ENCODE peak calls at places on chromosome 7, in five cellular contexts. B, A, O, Q and Z are unnamed samples.

GRCh38 chr7:138186951-138187351 is 110.7 kb downstream of the AKR1D1 start:
- DNase-seq in Q (no peak), B (peak; percentile 98), O (no peak), A (no peak), Z (no peak)

GRCh38 chr7:50229964-50230363 is 74.6 kb upstream of the IKZF1 start:
- DNase-seq in Q (no peak), O (no peak), A (no peak), B (no peak), Z (no peak)

GRCh38 chr7:140389445-140389844 is 8.9 kb downstream of the SLC37A3 start:
- DNase-seq in O (no peak), Q (no peak), A (no peak), B (no peak), Z (no peak)

GRCh38 chr7:101557978-101558741 is 70.9 kb downstream of the MYL10 start:
- DNase-seq in B (no peak), A (no peak), Q (no peak), O (no peak), Z (no peak)

GRCh38 chr7:16004661-16005060 is 318.2 kb upstream of the MEOX2 start:
- DNase-seq in B (no peak), Q (no peak), A (no peak), O (no peak), Z (no peak)

GRCh38 chr7:122310119-122311021 is 5.8 kb upstream of the FEZF1 start:
- DNase-seq in B (no peak), Q (peak; percentile 66), A (no peak), O (no peak), Z (no peak)

GRCh38 chr7:102153586-102153948 is 133.1 kb upstream of the SH2B2 start:
- DNase-seq in B (no peak), O (no peak), Q (no peak), A (no peak), Z (no peak)

GRCh38 chr7:148856891-148857290 is 27.2 kb downstream of the EZH2 start:
- DNase-seq in O (no peak), A (no peak), B (peak; percentile 14), Q (no peak), Z (no peak)

GRCh38 chr7:158796667-158797066 is 32.6 kb downstream of the ESYT2 start:
- DNase-seq in Q (no peak), A (no peak), O (no peak), B (no peak), Z (no peak)

GRCh38 chr7:30923009-30923773 is 11.5 kb downstream of the AQP1 start:
- DNase-seq in B (no peak), O (peak; percentile 9), Q (peak; percentile 58), A (peak; percentile 18), Z (no peak)

GRCh38 chr7:50531928-50532327 is 33.3 kb downstream of the DDC start:
- DNase-seq in A (no peak), B (no peak), Q (no peak), O (no peak), Z (no peak)

GRCh38 chr7:48389977-48390376 is 218.7 kb downstream of the ABCA13 start:
- DNase-seq in B (peak; percentile 66), O (no peak), Q (no peak), A (no peak), Z (peak; percentile 69)

GRCh38 chr7:70764004-70764691 is 367.8 kb upstream of the GALNT17 start:
- DNase-seq in Q (no peak), B (no peak), O (no peak), A (no peak), Z (no peak)

GRCh38 chr7:137243741-137244140 is 99.8 kb downstream of the PTN start:
- DNase-seq in O (no peak), Q (no peak), B (no peak), A (no peak), Z (no peak)

GRCh38 chr7:75866497-75867389 is 12.1 kb upstream of the RHBDD2 start:
- DNase-seq in A (peak; percentile 59), Q (peak; percentile 74), B (peak; percentile 60), O (peak; percentile 32), Z (no peak)

GRCh38 chr7:55152490-55152889 is 133.7 kb downstream of the EGFR start:
- DNase-seq in Q (no peak), B (no peak), O (no peak), A (no peak), Z (no peak)

GRCh38 chr7:133941496-133941895 is 185.6 kb upstream of the LRGUK start:
- DNase-seq in Q (no peak), B (peak; percentile 4), O (no peak), A (no peak), Z (no peak)

GRCh38 chr7:29360633-29361625 is 166.4 kb downstream of the CHN2 start:
- DNase-seq in Q (no peak), O (peak; percentile 24), B (no peak), A (no peak), Z (no peak)

GRCh38 chr7:51121945-51122425 is 194.6 kb downstream of the COBL start:
- DNase-seq in Q (no peak), O (peak; percentile 27), A (no peak), B (peak; percentile 5), Z (no peak)

GRCh38 chr7:133562617-133563016 is 309.7 kb downstream of the EXOC4 start:
- DNase-seq in B (no peak), A (no peak), Q (no peak), O (no peak), Z (no peak)

GRCh38 chr7:123580406-123581161 is 21.0 kb upstream of the ASB15 start:
- DNase-seq in A (no peak), Q (no peak), B (peak; percentile 59), O (no peak), Z (peak; percentile 3)

GRCh38 chr7:92717982-92718716 is 118.2 kb downstream of the CDK6 start:
- DNase-seq in B (peak; percentile 77), Q (no peak), A (peak; percentile 47), O (peak; percentile 60), Z (peak; percentile 48)

GRCh38 chr7:27958933-27959548 is 219.1 kb downstream of the TAX1BP1 start:
- DNase-seq in A (no peak), Q (no peak), B (no peak), O (no peak), Z (no peak)

GRCh38 chr7:14191686-14192098 is 202.2 kb upstream of the ETV1 start:
- DNase-seq in B (peak; percentile 74), A (no peak), Q (no peak), O (no peak), Z (no peak)

GRCh38 chr7:129055861-129056464 is 1.1 kb upstream of the TNPO3 start:
- DNase-seq in Q (no peak), A (no peak), O (no peak), B (no peak), Z (no peak)

GRCh38 chr7:115274-115911 is 77.0 kb upstream of the FAM20C start:
- DNase-seq in Q (no peak), B (no peak), A (no peak), O (no peak), Z (no peak)

GRCh38 chr7:44969701-44970494 is 8.9 kb downstream of the MYO1G start:
- DNase-seq in B (no peak), O (no peak), A (no peak), Q (no peak), Z (no peak)

GRCh38 chr7:55977831-55978230 is 13.4 kb downstream of the NIPSNAP2 start:
- DNase-seq in Q (no peak), O (no peak), A (no peak), B (peak; percentile 86), Z (no peak)

GRCh38 chr7:100642534-100642907 is 1.2 kb upstream of the TFR2 start:
- DNase-seq in A (no peak), Q (no peak), O (no peak), B (no peak), Z (no peak)

GRCh38 chr7:14950013-14950412 is 47.5 kb upstream of the DGKB start:
- DNase-seq in Q (no peak), A (no peak), O (no peak), B (no peak), Z (no peak)

GRCh38 chr7:36015733-36016132 is 137.3 kb upstream of the EEPD1 start:
- DNase-seq in B (peak; percentile 58), A (no peak), O (no peak), Q (no peak), Z (no peak)

GRCh38 chr7:68058014-68058413 is 1061.4 kb downstream of the TYW1 start:
- DNase-seq in B (no peak), A (no peak), O (no peak), Q (no peak), Z (no peak)

GRCh38 chr7:55415173-55415778 is 50.1 kb downstream of the LANCL2 start:
- DNase-seq in O (peak; percentile 53), A (peak; percentile 75), B (peak; percentile 71), Q (peak; percentile 80), Z (peak; percentile 26)

GRCh38 chr7:194257-194995 is 2.1 kb downstream of the FAM20C start:
- DNase-seq in O (no peak), A (no peak), Q (no peak), B (peak; percentile 55), Z (no peak)

GRCh38 chr7:32846630-32847225 is 44.8 kb downstream of the KBTBD2 start:
- DNase-seq in B (peak; percentile 64), A (peak; percentile 93), O (peak; percentile 71), Q (peak; percentile 91), Z (no peak)

GRCh38 chr7:91043924-91044660 is 220.1 kb upstream of the FZD1 start:
- DNase-seq in A (no peak), O (no peak), Q (no peak), B (no peak), Z (no peak)

GRCh38 chr7:43572516-43573049 is 10.3 kb upstream of the STK17A start:
- DNase-seq in O (peak; percentile 81), B (peak; percentile 99), Q (no peak), A (peak; percentile 69), Z (peak; percentile 98)

GRCh38 chr7:43582503-43583423 is at the start of gene STK17A:
- DNase-seq in Q (peak; percentile 97), A (peak; percentile 85), O (peak; percentile 93), B (peak; percentile 83), Z (no peak)

GRCh38 chr7:43575506-43575905 is 7.4 kb upstream of the STK17A start:
- DNase-seq in O (no peak), A (no peak), Q (no peak), B (no peak), Z (no peak)

DNA sequence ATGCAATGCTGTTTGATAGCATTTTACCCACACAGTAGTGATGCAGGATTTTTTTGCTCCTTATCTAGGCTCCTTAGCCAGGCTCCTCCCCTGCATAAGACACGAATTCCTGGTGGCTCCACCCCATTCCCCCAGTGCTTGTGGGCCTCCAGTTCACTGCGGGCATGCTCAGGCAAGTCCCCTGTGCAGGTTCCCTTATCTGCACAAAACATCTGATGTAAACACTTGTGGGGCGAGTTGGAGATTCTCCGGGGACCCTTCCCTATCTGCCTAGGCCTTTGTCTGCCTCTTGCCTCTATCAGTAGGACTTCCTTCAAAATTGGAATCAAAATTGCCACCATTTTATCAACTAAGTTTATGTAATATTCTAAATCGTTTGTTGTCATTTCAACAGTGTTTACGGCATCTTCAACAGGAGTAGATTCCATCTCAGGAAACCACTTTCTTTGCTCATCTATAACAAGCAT is 5.4 kb upstream of the STK17A start:
- DNase-seq in B (peak; percentile 78), O (no peak), A (no peak), Q (no peak), Z (no peak)
- H3K27ac ChIP-seq in B (peak overlapping the region; percentile 46), O (no peak overlapping the region), A (no peak overlapping the region), Q (no peak overlapping the region), Z (peak overlapping the region; percentile 42)

GRCh38 chr7:116598846-116599245 is 73.2 kb upstream of the MET start:
- DNase-seq in Q (no peak), O (no peak), B (no peak), A (no peak), Z (no peak)
- H3K27ac ChIP-seq in Q (no peak overlapping the region), O (no peak overlapping the region), B (no peak overlapping the region), A (no peak overlapping the region), Z (no peak overlapping the region)

GRCh38 chr7:141430426-141431142 is 120.6 kb upstream of the AGK start:
- DNase-seq in Q (peak; percentile 28), A (no peak), B (no peak), O (no peak), Z (no peak)
- H3K27ac ChIP-seq in Q (no peak overlapping the region), A (no peak overlapping the region), B (no peak overlapping the region), O (no peak overlapping the region), Z (no peak overlapping the region)

GRCh38 chr7:151013728-151014497 is 10.4 kb downstream of the ATG9B start:
- DNase-seq in B (peak; percentile 79), O (peak; percentile 72), A (peak; percentile 56), Q (peak; percentile 85), Z (no peak)
- H3K27ac ChIP-seq in B (no peak overlapping the region), O (peak overlapping the region; percentile 21), A (no peak overlapping the region), Q (no peak overlapping the region), Z (no peak overlapping the region)